ENCODE peak calls at places on chromosomes 12 and 14, in four cellular contexts. One of them, this sample, is unnamed.

GRCh38 chr12:46224401-46224800 is 44.4 kb downstream of the SLC38A1 start:
- DNase-seq in K562: no peak
- DNase-seq in HL-60: no peak
- DNase-seq in Panc1: no peak
- DNase-seq in this sample: no peak

GRCh38 chr12:1630081-1630826 is 1.2 kb downstream of the WNT5B start:
- DNase-seq in Panc1: no peak
- DNase-seq in K562: no peak
- DNase-seq in HL-60: no peak
- DNase-seq in this sample: peak; percentile 34

GRCh38 chr12:120846721-120847120 is 57.4 kb downstream of the SPPL3 start:
- DNase-seq in Panc1: no peak
- DNase-seq in HL-60: no peak
- DNase-seq in K562: no peak
- DNase-seq in this sample: no peak

GRCh38 chr14:51554953-51555352 is 96.8 kb upstream of the FRMD6 start:
- DNase-seq in K562: no peak
- DNase-seq in Panc1: no peak
- DNase-seq in HL-60: no peak
- DNase-seq in this sample: no peak

GRCh38 chr12:88985631-88986030 is 366.7 kb downstream of the DUSP6 start:
- DNase-seq in Panc1: no peak
- DNase-seq in HL-60: no peak
- DNase-seq in K562: no peak
- DNase-seq in this sample: no peak

GRCh38 chr14:24639905-24640304 is 5.9 kb upstream of the GZMB start:
- DNase-seq in K562: no peak
- DNase-seq in HL-60: no peak
- DNase-seq in Panc1: no peak
- DNase-seq in this sample: no peak

GRCh38 chr12:106984588-106985137 is 2.3 kb downstream of the MTERF2 start:
- DNase-seq in HL-60: no peak
- DNase-seq in Panc1: no peak
- DNase-seq in K562: no peak
- DNase-seq in this sample: no peak

GRCh38 chr14:22417914-22418313 is 171.1 kb downstream of the DAD1 start:
- DNase-seq in HL-60: no peak
- DNase-seq in Panc1: no peak
- DNase-seq in K562: peak; percentile 8
- DNase-seq in this sample: no peak

GRCh38 chr12:96189781-96190180 is 4.4 kb upstream of the ELK3 start:
- DNase-seq in HL-60: no peak
- DNase-seq in K562: no peak
- DNase-seq in Panc1: no peak
- DNase-seq in this sample: no peak

GRCh38 chr12:128339121-128339520 is 72.2 kb downstream of the TMEM132C start:
- DNase-seq in K562: no peak
- DNase-seq in HL-60: no peak
- DNase-seq in Panc1: no peak
- DNase-seq in this sample: no peak

GRCh38 chr12:124865728-124866127 is 2.1 kb upstream of the SCARB1 start:
- DNase-seq in HL-60: no peak
- DNase-seq in Panc1: no peak
- DNase-seq in K562: no peak
- DNase-seq in this sample: no peak

GRCh38 chr14:64421166-64421565 is 33.0 kb downstream of the MTHFD1 start:
- DNase-seq in HL-60: no peak
- DNase-seq in Panc1: no peak
- DNase-seq in K562: no peak
- DNase-seq in this sample: no peak

GRCh38 chr12:46855760-46856159 is 30.0 kb upstream of the SLC38A4 start:
- DNase-seq in K562: no peak
- DNase-seq in Panc1: no peak
- DNase-seq in HL-60: no peak
- DNase-seq in this sample: no peak

GRCh38 chr12:13229504-13229903 is 33.0 kb downstream of the EMP1 start:
- DNase-seq in Panc1: no peak
- DNase-seq in K562: no peak
- DNase-seq in HL-60: no peak
- DNase-seq in this sample: no peak

GRCh38 chr14:88565427-88565826 is 2.6 kb downstream of the ZC3H14 start:
- DNase-seq in Panc1: no peak
- DNase-seq in K562: no peak
- DNase-seq in HL-60: no peak
- DNase-seq in this sample: no peak

GRCh38 chr12:52280796-52281560 is 6.5 kb downstream of the KRT86 start:
- DNase-seq in K562: no peak
- DNase-seq in Panc1: peak; percentile 96
- DNase-seq in HL-60: no peak
- DNase-seq in this sample: no peak

GRCh38 chr14:81797246-81797645 is 263.6 kb upstream of the SEL1L start:
- DNase-seq in HL-60: no peak
- DNase-seq in K562: no peak
- DNase-seq in Panc1: no peak
- DNase-seq in this sample: no peak

GRCh38 chr14:34059925-34060746 is 109.3 kb upstream of the EGLN3 start:
- DNase-seq in K562: peak; percentile 87
- DNase-seq in HL-60: peak; percentile 42
- DNase-seq in Panc1: no peak
- DNase-seq in this sample: peak; percentile 46

GRCh38 chr14:91163316-91163715 is 49.4 kb downstream of the DGLUCY start:
- DNase-seq in HL-60: no peak
- DNase-seq in K562: no peak
- DNase-seq in Panc1: no peak
- DNase-seq in this sample: no peak

DNA sequence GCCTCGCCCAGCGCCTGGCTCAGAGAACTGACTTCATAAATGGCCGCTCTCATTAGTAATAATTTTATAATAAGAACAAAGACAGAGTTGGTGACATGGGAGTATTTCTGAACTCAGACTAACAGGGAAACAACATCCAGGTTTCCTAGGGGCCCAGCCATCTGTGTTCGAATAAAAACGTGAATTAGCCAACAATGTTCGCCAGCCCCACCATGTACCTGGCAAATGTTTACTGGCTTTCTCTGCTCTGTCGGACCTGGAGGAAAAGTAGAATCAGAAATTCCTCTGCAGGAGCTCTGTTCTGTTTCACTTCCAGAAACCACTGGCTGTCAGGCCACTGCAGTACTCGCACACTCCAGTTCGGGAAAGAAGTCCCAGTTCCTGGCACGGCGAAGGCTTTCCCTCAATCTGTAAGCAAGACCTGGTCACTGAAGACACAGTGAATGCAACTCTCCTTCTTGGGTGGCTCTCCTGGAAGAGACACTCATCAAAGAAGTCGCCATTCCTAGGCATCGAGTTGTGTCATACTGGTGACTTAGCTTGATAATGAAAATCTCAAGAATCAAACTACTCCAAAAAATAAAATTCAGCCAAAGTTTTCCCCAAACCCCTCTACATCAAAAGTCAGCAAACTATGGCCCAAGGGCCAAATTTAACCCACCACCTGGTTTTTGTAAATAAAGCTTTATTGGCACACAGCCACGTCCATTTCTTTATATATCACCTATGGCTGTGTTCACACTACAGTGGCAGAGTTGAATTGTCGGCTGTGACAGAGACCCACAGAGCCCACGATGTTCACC is 189.4 kb upstream of the DIO3 start:
- DNase-seq in Panc1: no peak
- DNase-seq in K562: no peak
- DNase-seq in HL-60: no peak
- DNase-seq in this sample: no peak
- TF ChIP-seq POLR2AphosphoS5 in Panc1: no peak
- TF ChIP-seq POLR2AphosphoS5 in K562: no peak
- TF ChIP-seq POLR2AphosphoS5 in HL-60: no peak
- TF ChIP-seq POLR2AphosphoS5 in this sample: no peak

GRCh38 chr12:112370156-112370555 is 12.1 kb downstream of the HECTD4 start:
- DNase-seq in HL-60: no peak
- DNase-seq in K562: no peak
- DNase-seq in Panc1: no peak
- DNase-seq in this sample: no peak

GRCh38 chr12:112368856-112369255 is 13.4 kb downstream of the HECTD4 start:
- DNase-seq in K562: no peak
- DNase-seq in Panc1: no peak
- DNase-seq in HL-60: no peak
- DNase-seq in this sample: no peak

GRCh38 chr12:112367986-112368385 is 14.2 kb downstream of the HECTD4 start:
- DNase-seq in K562: no peak
- DNase-seq in HL-60: no peak
- DNase-seq in Panc1: no peak
- DNase-seq in this sample: no peak

GRCh38 chr12:112374166-112374740 is 8.0 kb downstream of the HECTD4 start:
- DNase-seq in Panc1: no peak
- DNase-seq in K562: no peak
- DNase-seq in HL-60: no peak
- DNase-seq in this sample: no peak

DNA sequence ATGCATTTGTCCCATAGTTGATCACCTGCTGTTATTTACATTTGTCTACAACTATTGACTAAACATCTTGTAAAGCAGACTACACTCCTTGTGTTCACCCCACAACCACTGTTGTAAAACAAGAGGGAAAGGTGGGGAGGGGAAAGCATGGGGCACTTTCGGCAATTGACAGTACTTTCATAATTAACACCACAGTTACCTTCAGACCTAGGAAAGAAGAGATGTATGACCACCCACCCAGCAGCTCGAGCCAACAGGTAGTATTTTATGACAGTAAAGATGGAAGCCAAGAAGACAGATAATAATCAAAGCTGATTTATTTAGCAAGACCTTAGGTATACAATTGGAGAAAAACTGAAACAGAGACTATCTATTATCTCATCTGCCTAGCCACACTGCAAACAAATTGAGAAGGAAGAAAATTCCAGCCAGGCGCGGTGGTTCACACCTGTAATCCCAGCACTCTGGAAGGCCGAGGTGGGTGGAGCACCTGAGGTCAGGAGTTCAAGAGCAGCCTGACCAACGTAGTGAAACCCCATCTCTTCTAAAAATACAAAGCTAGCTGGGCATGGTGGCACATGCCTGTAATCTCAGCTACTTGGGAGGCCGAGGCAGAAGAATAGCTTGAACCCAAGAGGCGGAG is 11.2 kb downstream of the HECTD4 start:
- DNase-seq in K562: no peak
- DNase-seq in Panc1: no peak
- DNase-seq in HL-60: no peak
- DNase-seq in this sample: no peak
- TF ChIP-seq POLR2AphosphoS5 in K562: no peak
- TF ChIP-seq POLR2AphosphoS5 in Panc1: no peak
- TF ChIP-seq POLR2AphosphoS5 in HL-60: no peak
- TF ChIP-seq POLR2AphosphoS5 in this sample: no peak

DNA sequence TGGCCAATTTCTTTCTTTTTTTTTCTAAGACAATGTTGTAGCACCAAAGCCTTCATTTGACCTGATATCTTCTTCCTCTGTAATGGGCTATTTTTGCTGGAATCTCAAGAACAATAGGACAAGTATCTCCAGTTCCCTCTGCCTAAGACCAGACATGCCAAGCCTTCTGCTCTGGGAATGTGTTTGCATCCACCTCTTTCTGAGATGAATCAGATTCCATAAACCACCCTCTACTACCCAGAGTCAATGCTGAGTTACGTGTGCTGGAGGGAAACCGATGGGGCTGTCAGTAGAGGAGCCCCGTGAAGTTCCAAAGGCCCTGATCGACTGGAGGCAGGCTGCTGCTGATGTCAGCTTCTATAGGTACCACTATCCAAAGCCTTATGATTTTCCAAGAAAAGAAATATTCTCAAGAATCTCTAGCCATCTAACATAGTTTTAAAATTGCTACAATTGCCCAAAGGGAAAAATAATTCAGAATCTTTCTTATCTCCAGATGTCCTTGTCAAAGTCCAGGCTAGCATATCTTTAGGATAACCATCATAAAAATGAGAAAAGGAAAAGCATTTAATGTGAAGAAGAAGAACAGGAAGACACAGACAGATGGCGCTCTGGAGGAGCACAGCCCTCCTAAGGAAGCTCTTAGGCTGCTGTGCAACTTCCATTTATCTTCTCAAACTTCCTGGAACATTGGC is 101.9 kb downstream of the SLC8A3 start:
- DNase-seq in HL-60: no peak
- DNase-seq in Panc1: no peak
- DNase-seq in K562: peak; percentile 6
- DNase-seq in this sample: no peak
- TF ChIP-seq POLR2AphosphoS5 in HL-60: no peak
- TF ChIP-seq POLR2AphosphoS5 in Panc1: no peak
- TF ChIP-seq POLR2AphosphoS5 in K562: no peak
- TF ChIP-seq POLR2AphosphoS5 in this sample: no peak

GRCh38 chr12:92151916-92152315 is 6.3 kb upstream of the BTG1 start:
- DNase-seq in Panc1: no peak
- DNase-seq in HL-60: no peak
- DNase-seq in K562: no peak
- DNase-seq in this sample: no peak

GRCh38 chr12:92146497-92146828 is 817 bp upstream of the BTG1 start:
- DNase-seq in Panc1: no peak
- DNase-seq in HL-60: no peak
- DNase-seq in K562: no peak
- DNase-seq in this sample: no peak

GRCh38 chr12:92146865-92147264 is 1.2 kb upstream of the BTG1 start:
- DNase-seq in K562: no peak
- DNase-seq in HL-60: no peak
- DNase-seq in Panc1: no peak
- DNase-seq in this sample: no peak

GRCh38 chr12:92147491-92147890 is 1.8 kb upstream of the BTG1 start:
- DNase-seq in K562: no peak
- DNase-seq in Panc1: no peak
- DNase-seq in HL-60: no peak
- DNase-seq in this sample: no peak

DNA sequence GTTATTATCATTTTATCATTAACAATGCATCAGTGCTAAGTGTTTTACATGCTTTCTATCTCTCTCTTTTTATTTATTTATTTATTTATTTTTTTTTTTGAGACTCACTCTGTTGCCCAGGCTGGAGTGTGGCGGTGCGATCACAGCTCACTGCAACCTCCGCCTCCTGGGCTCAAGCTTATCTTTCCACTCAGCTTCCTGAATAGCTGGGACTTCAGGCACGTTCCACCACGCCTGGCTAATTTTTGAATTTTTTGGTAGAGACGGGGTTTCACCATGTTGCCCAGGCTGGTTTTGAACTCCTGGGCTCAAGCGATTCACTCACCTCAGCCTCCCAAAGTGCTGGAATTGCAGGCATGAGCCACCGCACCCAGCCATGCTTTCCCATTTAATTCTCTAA is 3.9 kb upstream of the BTG1 start:
- DNase-seq in Panc1: no peak
- DNase-seq in HL-60: no peak
- DNase-seq in K562: no peak
- DNase-seq in this sample: no peak
- TF ChIP-seq POLR2AphosphoS5 in Panc1: no peak
- TF ChIP-seq POLR2AphosphoS5 in HL-60: no peak
- TF ChIP-seq POLR2AphosphoS5 in K562: no peak
- TF ChIP-seq POLR2AphosphoS5 in this sample: no peak

GRCh38 chr12:115632323-115632722 is 645.2 kb downstream of the MED13L start:
- DNase-seq in HL-60: no peak
- DNase-seq in K562: no peak
- DNase-seq in Panc1: no peak
- DNase-seq in this sample: no peak
- TF ChIP-seq POLR2AphosphoS5 in HL-60: no peak
- TF ChIP-seq POLR2AphosphoS5 in K562: no peak
- TF ChIP-seq POLR2AphosphoS5 in Panc1: no peak
- TF ChIP-seq POLR2AphosphoS5 in this sample: no peak

This sample was measured in GM12892.